ENCODE peak calls at places on chromosomes 2 and 18, in seven cellular contexts. W is NCI-H345; Y is stimulated activated CD4-positive, alpha-beta T cell treated with anti-CD3 and anti-CD28 coated beads, Interleukin-4, amount 100 ng/mL, for 48 hours; D is naive B cell; R is H1; S is HFF-Myc; C is activated CD8-positive, alpha-beta memory T cell treated with anti-CD3 and anti-CD28 coated beads, Interleukin-2, amount 10 ng/mL, durations not matched to agents 7 days and 5 days. F is an unnamed sample.

GRCh38 chr2:217049376-217049775 is 189.5 kb upstream of the TNP1 start:
- DNase-seq in Y (no peak), S (no peak), C (no peak), D (no peak), R (no peak), W (no peak), F (no peak)

GRCh38 chr2:180979086-180979934 is 1.1 kb upstream of the UBE2E3 start:
- DNase-seq in Y (no peak), W (no peak), D (no peak), R (no peak), S (no peak), C (no peak), F (no peak)

GRCh38 chr2:157107877-157108276 is 149.6 kb upstream of the GALNT5 start:
- DNase-seq in Y (no peak), R (no peak), C (no peak), W (peak; percentile 88), D (no peak), S (peak; percentile 20), F (no peak)

GRCh38 chr2:77796397-77796796 is 274.2 kb upstream of the LRRTM4 start:
- DNase-seq in C (no peak), R (no peak), W (no peak), D (no peak), Y (no peak), S (no peak), F (no peak)

GRCh38 chr18:69804776-69805501 is 142.7 kb downstream of the CD226 start:
- DNase-seq in W (no peak), S (no peak), R (no peak), D (no peak), Y (no peak), C (no peak), F (no peak)

GRCh38 chr2:217512259-217512658 is 490.5 kb downstream of the TNS1 start:
- DNase-seq in R (no peak), S (no peak), D (no peak), W (no peak), C (no peak), Y (no peak), F (no peak)

GRCh38 chr2:4047961-4048891 is 344.9 kb downstream of the DCDC2C start:
- DNase-seq in W (no peak), D (no peak), Y (no peak), C (peak; percentile 72), S (no peak), R (no peak), F (no peak)

GRCh38 chr2:110105608-110106467 is 9.8 kb downstream of the MALL start:
- DNase-seq in S (peak; percentile 38), C (no peak), R (peak; percentile 14), Y (no peak), W (no peak), D (no peak), F (no peak)